ENCODE peak calls at places on chromosomes 13 and 19, in six cellular contexts. P is stomach, C is body of pancreas, B is breast epithelium, T is IMR-90, E is GM12892. M is an unnamed sample.

GRCh38 chr13:49214917-49215376 is 5.2 kb upstream of the MLNR start:
- DNase-seq in P (peak; percentile 42), C (peak; percentile 35), B (no peak), T (peak; percentile 6), E (peak; percentile 19), M (no peak)

GRCh38 chr19:47735131-47735530 is 10.2 kb upstream of the NOP53 start:
- DNase-seq in P (no peak), C (no peak), B (no peak), T (no peak), E (no peak), M (no peak)

GRCh38 chr13:77779461-77780272 is 82.2 kb downstream of the SLAIN1 start:
- DNase-seq in P (peak; percentile 41), C (peak; percentile 26), B (no peak), T (peak; percentile 74), E (no peak), M (no peak)

GRCh38 chr13:55534306-55534705 is 1606.4 kb upstream of the PRR20A start:
- DNase-seq in P (no peak), C (no peak), B (no peak), T (no peak), E (no peak), M (no peak)

GRCh38 chr19:31146546-31147183 is 202.6 kb downstream of the TSHZ3 start:
- DNase-seq in P (no peak), C (no peak), B (no peak), T (no peak), E (no peak), M (no peak)

GRCh38 chr19:29216021-29216420 is 3.1 kb upstream of the UQCRFS1 start:
- DNase-seq in P (no peak), C (no peak), B (no peak), T (no peak), E (no peak), M (no peak)

GRCh38 chr19:46115396-46116109 is 8.9 kb downstream of the IGFL3 start:
- DNase-seq in P (no peak), C (no peak), B (no peak), T (peak; percentile 81), E (peak; percentile 23), M (peak; percentile 31)

GRCh38 chr19:10292789-10293636 is 3.3 kb downstream of the ICAM5 start:
- DNase-seq in P (no peak), C (no peak), B (no peak), T (no peak), E (no peak), M (no peak)

GRCh38 chr19:50377051-50377441 is 789 bp downstream of the NR1H2 start:
- DNase-seq in P (peak; percentile 53), C (peak; percentile 62), B (no peak), T (no peak), E (no peak), M (no peak)

GRCh38 chr19:38817081-38817480 is 4.3 kb upstream of the LGALS4 start:
- DNase-seq in P (no peak), C (no peak), B (no peak), T (no peak), E (no peak), M (no peak)

GRCh38 chr13:108496364-108497215 is 132.8 kb upstream of the MYO16 start:
- DNase-seq in P (no peak), C (no peak), B (no peak), T (no peak), E (no peak), M (no peak)

GRCh38 chr19:56808717-56809392 is 31.7 kb downstream of the PEG3 start:
- DNase-seq in P (no peak), C (no peak), B (no peak), T (no peak), E (no peak), M (no peak)

GRCh38 chr13:110185696-110186095 is 121.3 kb downstream of the COL4A1 start:
- DNase-seq in P (no peak), C (no peak), B (no peak), T (peak; percentile 17), E (no peak), M (no peak)

GRCh38 chr19:28667348-28667977 is 545.5 kb downstream of the UQCRFS1 start:
- DNase-seq in P (no peak), C (no peak), B (no peak), T (no peak), E (no peak), M (no peak)

GRCh38 chr19:34487651-34488051 is 6.1 kb downstream of the WTIP start:
- DNase-seq in P (no peak), C (no peak), B (peak; percentile 34), T (no peak), E (no peak), M (no peak)

GRCh38 chr13:93637852-93638251 is 411.2 kb downstream of the GPC6 start:
- DNase-seq in P (no peak), C (no peak), B (no peak), T (no peak), E (no peak), M (no peak)

GRCh38 chr19:45166723-45167252 is 6.0 kb upstream of the NKPD1 start:
- DNase-seq in P (no peak), C (no peak), B (no peak), T (no peak), E (no peak), M (no peak)

GRCh38 chr19:20359933-20360720 is 193.1 kb downstream of the ZNF486 start:
- DNase-seq in P (no peak), C (peak; percentile 61), B (no peak), T (no peak), E (no peak), M (no peak)

GRCh38 chr13:33109801-33110200 is 93.6 kb downstream of the KL start:
- DNase-seq in P (no peak), C (no peak), B (no peak), T (no peak), E (no peak), M (no peak)

GRCh38 chr19:806815-807421 is 9.7 kb downstream of the PTBP1 start:
- DNase-seq in P (no peak), C (no peak), B (no peak), T (no peak), E (peak; percentile 26), M (no peak)

GRCh38 chr13:76696370-76696769 is 189.8 kb downstream of the KCTD12 start:
- DNase-seq in P (no peak), C (no peak), B (no peak), T (peak; percentile 51), E (no peak), M (no peak)

DNA sequence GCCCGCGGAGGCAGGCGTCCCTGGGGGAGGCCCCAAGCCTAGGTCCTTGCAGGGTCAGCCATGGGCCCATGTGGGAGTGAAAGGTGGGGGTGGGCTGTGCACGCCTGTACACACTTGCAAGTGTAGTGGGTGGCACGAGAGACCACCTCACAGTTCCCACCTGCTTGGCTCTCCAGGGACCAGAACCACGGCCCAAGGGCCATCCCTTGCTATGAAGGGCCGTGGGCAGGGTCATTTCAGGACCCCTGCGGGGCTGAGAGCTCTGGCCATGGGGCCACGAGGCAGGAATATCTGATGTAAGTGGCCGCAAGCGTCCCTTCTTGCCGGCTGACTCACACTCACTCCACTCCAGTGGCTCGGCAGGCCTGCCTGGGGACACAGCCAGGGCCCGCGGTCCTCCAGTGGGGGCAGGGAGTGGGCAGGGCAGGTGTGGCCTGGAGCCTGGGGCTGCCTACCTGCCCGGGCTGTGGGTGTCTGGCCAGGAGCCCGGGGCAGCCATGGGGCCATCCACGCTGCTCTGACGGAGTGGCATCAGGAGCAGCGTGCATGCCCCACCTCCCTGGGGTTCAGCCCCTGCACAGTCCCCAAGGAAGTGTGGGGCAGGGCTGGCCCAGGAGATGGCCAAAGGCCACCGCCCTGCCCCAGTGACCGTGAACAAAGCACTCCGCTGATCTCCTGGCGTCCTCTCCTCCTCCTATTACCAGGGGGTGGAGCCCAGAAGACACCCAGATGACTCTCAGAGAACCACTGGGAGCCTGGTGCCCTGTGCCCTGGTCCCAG is 8.6 kb upstream of the MKNK2 start:
- DNase-seq in P (peak; percentile 92), C (peak; percentile 80), B (peak; percentile 79), T (peak; percentile 61), E (no peak), M (peak; percentile 78)
- TF ChIP-seq POLR2A in P (no peak), C (peak; percentile 69), B (no peak), T (no peak), E (no peak), M (no peak)

GRCh38 chr19:15508035-15508710 is at the start of gene CYP4F22:
- DNase-seq in P (no peak), C (no peak), B (no peak), T (no peak), E (no peak), M (no peak)
- TF ChIP-seq POLR2A in P (no peak), C (no peak), B (no peak), T (no peak), E (no peak), M (no peak)

DNA sequence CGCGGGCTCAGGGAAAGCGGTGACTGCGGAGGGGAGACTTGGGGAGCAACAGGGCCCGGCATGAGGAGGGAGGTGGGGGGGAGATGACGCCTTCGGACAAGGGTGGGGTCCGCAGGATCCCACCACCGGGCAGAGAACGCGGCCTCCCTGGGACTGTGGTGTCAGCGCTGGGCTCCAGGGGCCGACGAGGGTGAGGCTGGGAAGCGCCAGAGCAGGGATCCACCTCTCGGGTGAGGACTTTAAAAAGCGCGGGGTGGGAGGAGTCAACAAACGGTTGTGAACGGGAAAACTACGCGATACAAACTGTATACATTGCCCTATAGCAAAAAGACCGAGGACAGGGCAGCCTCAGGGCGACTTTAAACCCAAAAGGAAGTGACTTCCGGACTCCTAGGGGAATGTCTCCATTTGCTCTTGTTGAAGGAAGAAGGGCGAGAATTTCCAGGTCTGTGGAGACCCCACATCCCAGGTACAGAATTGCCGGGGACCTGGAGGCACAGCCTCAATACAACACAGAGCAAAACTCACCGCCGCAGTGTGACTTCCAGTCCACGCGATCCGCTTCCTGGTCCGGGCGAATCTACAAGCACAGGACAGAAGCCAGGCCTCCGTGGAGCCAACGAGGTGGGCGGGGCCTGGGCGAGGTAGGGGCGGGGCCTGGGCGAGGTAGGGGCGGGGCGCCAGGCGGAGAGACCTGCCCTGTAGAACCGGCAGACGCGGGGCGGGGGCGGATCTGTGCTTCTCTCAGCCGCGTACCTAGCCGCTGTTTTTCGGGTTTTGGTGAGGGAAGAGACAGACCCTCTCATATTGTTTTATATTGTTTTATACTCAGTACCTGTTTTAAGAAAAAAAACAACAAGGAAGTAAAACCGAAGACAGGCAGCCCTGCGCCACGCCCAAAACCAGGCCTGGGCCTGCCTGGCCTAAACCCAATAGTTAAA is at the start of gene ZNF888:
- DNase-seq in P (peak; percentile 96), C (peak; percentile 91), B (peak; percentile 93), T (peak; percentile 70), E (peak; percentile 81), M (peak; percentile 91)
- TF ChIP-seq POLR2A in P (no peak), C (peak; percentile 78), B (peak; percentile 39), T (peak; percentile 65), E (peak; percentile 68), M (peak; percentile 86)

DNA sequence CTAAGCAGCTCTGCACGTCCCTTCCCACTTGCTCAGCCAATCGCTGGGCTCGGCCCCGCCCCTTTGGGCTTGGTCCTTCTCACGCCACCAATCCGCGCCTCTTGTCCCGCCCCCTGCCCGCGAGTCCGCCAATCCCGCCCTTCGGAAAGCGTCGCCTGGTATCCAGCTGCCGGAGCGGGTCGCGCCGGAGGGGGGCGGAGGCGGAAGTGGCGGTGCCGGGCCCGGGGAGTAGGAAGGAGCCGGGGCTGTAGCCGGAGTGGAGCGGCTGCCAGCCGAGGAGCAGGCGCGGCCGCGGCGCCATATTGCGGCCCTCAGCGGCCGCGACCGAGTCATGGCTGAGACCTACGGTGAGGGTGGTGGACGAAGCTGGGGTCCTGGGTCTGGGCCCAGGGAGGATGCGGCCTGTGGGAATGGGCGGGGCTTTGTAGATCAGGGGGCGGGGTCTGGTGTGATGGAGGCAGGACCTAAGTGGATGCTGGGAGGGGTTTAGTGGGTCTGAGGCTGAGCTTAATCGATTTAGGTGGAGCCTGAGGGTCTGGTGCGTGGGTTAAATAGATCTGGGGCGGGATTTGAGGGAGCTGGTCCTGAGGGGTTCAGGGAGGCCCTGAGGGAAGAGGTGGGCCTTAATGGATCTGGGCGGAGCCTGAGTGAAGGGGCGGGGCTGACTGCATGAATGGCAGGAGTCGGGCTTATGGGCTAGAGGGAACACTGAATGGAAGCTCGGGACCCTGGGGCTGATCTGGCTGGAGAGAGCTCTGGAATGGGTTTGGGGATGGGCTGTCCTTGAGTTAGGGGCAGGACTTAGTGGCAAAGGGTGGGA is at the start of gene RAB4B:
- DNase-seq in P (peak; percentile 100), C (peak; percentile 100), B (peak; percentile 100), T (peak; percentile 99), E (peak; percentile 93), M (peak; percentile 97)
- TF ChIP-seq POLR2A in P (no peak), C (peak; percentile 84), B (peak; percentile 45), T (peak; percentile 88), E (peak; percentile 79), M (peak; percentile 32)